ENCODE peak calls at places on chromosomes 13 and 19, in four cellular contexts. One of them, this sample, is unnamed.

GRCh38 chr13:38897521-38897920 is 93.1 kb downstream of the STOML3 start:
- DNase-seq in SK-N-SH: no peak
- DNase-seq in H1: no peak
- DNase-seq in HepG2: no peak
- DNase-seq in this sample: no peak

GRCh38 chr13:107238262-107238661 is 670.3 kb upstream of the ARGLU1 start:
- DNase-seq in SK-N-SH: no peak
- DNase-seq in H1: no peak
- DNase-seq in HepG2: no peak
- DNase-seq in this sample: no peak

GRCh38 chr19:48660854-48661731 is 11.7 kb downstream of the NTN5 start:
- DNase-seq in SK-N-SH: peak
- DNase-seq in H1: peak
- DNase-seq in HepG2: peak
- DNase-seq in this sample: peak

GRCh38 chr19:29308977-29309520 is 96.1 kb upstream of the UQCRFS1 start:
- DNase-seq in SK-N-SH: no peak
- DNase-seq in H1: peak
- DNase-seq in HepG2: no peak
- DNase-seq in this sample: no peak

GRCh38 chr19:49873834-49874233 is 3.3 kb downstream of the AKT1S1 start:
- DNase-seq in SK-N-SH: no peak
- DNase-seq in H1: no peak
- DNase-seq in HepG2: no peak
- DNase-seq in this sample: no peak

GRCh38 chr13:110472904-110473563 is 88.5 kb downstream of the RAB20 start:
- DNase-seq in SK-N-SH: no peak
- DNase-seq in H1: no peak
- DNase-seq in HepG2: no peak
- DNase-seq in this sample: no peak

GRCh38 chr13:73168993-73169401 is 110.2 kb downstream of the KLF5 start:
- DNase-seq in SK-N-SH: no peak
- DNase-seq in H1: no peak
- DNase-seq in HepG2: no peak
- DNase-seq in this sample: no peak

GRCh38 chr13:61107989-61108388 is 307.7 kb downstream of the PCDH20 start:
- DNase-seq in SK-N-SH: no peak
- DNase-seq in H1: no peak
- DNase-seq in HepG2: no peak
- DNase-seq in this sample: no peak

GRCh38 chr19:1725100-1726064 is 27.9 kb upstream of the ONECUT3 start:
- DNase-seq in SK-N-SH: peak
- DNase-seq in H1: peak
- DNase-seq in HepG2: peak
- DNase-seq in this sample: peak

GRCh38 chr19:5827891-5828660 is 11.4 kb downstream of the FUT6 start:
- DNase-seq in SK-N-SH: peak
- DNase-seq in H1: peak
- DNase-seq in HepG2: peak
- DNase-seq in this sample: no peak

GRCh38 chr19:7715671-7716070 is 13.7 kb upstream of the FCER2 start:
- DNase-seq in SK-N-SH: no peak
- DNase-seq in H1: no peak
- DNase-seq in HepG2: no peak
- DNase-seq in this sample: no peak

GRCh38 chr13:44806841-44807240 is 182.4 kb downstream of the NUFIP1 start:
- DNase-seq in SK-N-SH: no peak
- DNase-seq in H1: no peak
- DNase-seq in HepG2: no peak
- DNase-seq in this sample: no peak

GRCh38 chr19:12938536-12939291 is at the start of gene CALR:
- DNase-seq in SK-N-SH: no peak
- DNase-seq in H1: no peak
- DNase-seq in HepG2: no peak
- DNase-seq in this sample: peak

GRCh38 chr19:47225746-47226425 is 5.1 kb downstream of the BBC3 start:
- DNase-seq in SK-N-SH: peak
- DNase-seq in H1: peak
- DNase-seq in HepG2: peak
- DNase-seq in this sample: peak

GRCh38 chr13:38888309-38888708 is 102.3 kb downstream of the STOML3 start:
- DNase-seq in SK-N-SH: no peak
- DNase-seq in H1: no peak
- DNase-seq in HepG2: no peak
- DNase-seq in this sample: no peak

GRCh38 chr19:48806518-48806817 is 4.4 kb downstream of the BCAT2 start:
- DNase-seq in SK-N-SH: peak
- DNase-seq in H1: peak
- DNase-seq in HepG2: no peak
- DNase-seq in this sample: peak

GRCh38 chr13:36819811-36820140 is 754 bp downstream of the RFXAP start:
- DNase-seq in SK-N-SH: no peak
- DNase-seq in H1: no peak
- DNase-seq in HepG2: no peak
- DNase-seq in this sample: no peak

GRCh38 chr19:42143341-42144234 is 11.3 kb upstream of the POU2F2 start:
- DNase-seq in SK-N-SH: no peak
- DNase-seq in H1: peak
- DNase-seq in HepG2: no peak
- DNase-seq in this sample: peak

GRCh38 chr19:35746556-35746955 is 1.1 kb downstream of the PSENEN start:
- DNase-seq in SK-N-SH: no peak
- DNase-seq in H1: no peak
- DNase-seq in HepG2: no peak
- DNase-seq in this sample: no peak

GRCh38 chr13:48559638-48560320 is 26.9 kb upstream of the RCBTB2 start:
- DNase-seq in SK-N-SH: no peak
- DNase-seq in H1: no peak
- DNase-seq in HepG2: no peak
- DNase-seq in this sample: no peak

GRCh38 chr19:4597975-4598671 is 38.6 kb upstream of the SEMA6B start:
- DNase-seq in SK-N-SH: peak
- DNase-seq in H1: peak
- DNase-seq in HepG2: no peak
- DNase-seq in this sample: peak

GRCh38 chr19:40982594-40983101 is 8.4 kb upstream of the CYP2B6 start:
- DNase-seq in SK-N-SH: no peak
- DNase-seq in H1: peak
- DNase-seq in HepG2: no peak
- DNase-seq in this sample: no peak

GRCh38 chr13:44516771-44517170 is 59.4 kb downstream of the TSC22D1 start:
- DNase-seq in SK-N-SH: no peak
- DNase-seq in H1: no peak
- DNase-seq in HepG2: no peak
- DNase-seq in this sample: no peak

GRCh38 chr13:26872444-26873173 is 112.0 kb upstream of the GPR12 start:
- DNase-seq in SK-N-SH: peak
- DNase-seq in H1: peak
- DNase-seq in HepG2: peak
- DNase-seq in this sample: peak

GRCh38 chr19:5131866-5132561 is 163.1 kb downstream of the KDM4B start:
- DNase-seq in SK-N-SH: no peak
- DNase-seq in H1: no peak
- DNase-seq in HepG2: no peak
- DNase-seq in this sample: peak

GRCh38 chr13:74696148-74696922 is 562.1 kb upstream of the KLF12 start:
- DNase-seq in SK-N-SH: no peak
- DNase-seq in H1: no peak
- DNase-seq in HepG2: no peak
- DNase-seq in this sample: no peak

GRCh38 chr13:74695021-74695800 is 561.0 kb upstream of the KLF12 start:
- DNase-seq in SK-N-SH: no peak
- DNase-seq in H1: no peak
- DNase-seq in HepG2: no peak
- DNase-seq in this sample: no peak
- TF ChIP-seq JUND in SK-N-SH: no peak
- TF ChIP-seq JUND in H1: no peak
- TF ChIP-seq JUND in HepG2: no peak
- TF ChIP-seq JUND in this sample: no peak

DNA sequence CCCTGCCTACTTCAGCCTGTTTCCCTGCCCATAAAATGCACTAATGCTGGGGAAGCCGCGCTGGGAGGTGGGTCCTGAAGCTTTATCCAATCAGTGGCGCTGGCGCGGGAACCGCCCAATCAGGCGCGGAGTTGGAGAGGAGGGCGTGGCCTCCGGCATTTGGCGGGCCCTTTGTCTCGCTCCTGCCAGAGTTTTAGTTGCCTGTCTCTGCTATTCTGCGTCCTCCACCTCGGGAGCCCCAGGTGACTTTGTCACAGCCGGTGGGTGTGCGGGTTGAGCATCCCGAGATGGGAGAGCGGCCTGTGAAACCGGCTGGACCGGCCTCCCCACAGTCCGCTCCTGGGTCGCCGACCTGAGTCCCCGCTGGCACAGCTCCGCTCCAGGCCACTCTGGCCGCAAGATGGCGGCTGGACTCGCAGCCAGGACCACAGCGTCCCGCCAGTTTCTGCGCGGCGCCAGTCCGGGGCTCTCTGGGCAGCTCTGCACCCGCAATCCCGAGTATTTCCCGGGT is 30.7 kb upstream of the ZNF429 start:
- DNase-seq in SK-N-SH: peak
- DNase-seq in H1: no peak
- DNase-seq in HepG2: no peak
- DNase-seq in this sample: peak
- TF ChIP-seq JUND in SK-N-SH: no peak
- TF ChIP-seq JUND in H1: no peak
- TF ChIP-seq JUND in HepG2: no peak
- TF ChIP-seq JUND in this sample: no peak

GRCh38 chr13:29104461-29104860 is 284.3 kb downstream of the MTUS2 start:
- DNase-seq in SK-N-SH: no peak
- DNase-seq in H1: no peak
- DNase-seq in HepG2: no peak
- DNase-seq in this sample: no peak

GRCh38 chr13:29103036-29103800 is 283.1 kb downstream of the MTUS2 start:
- DNase-seq in SK-N-SH: no peak
- DNase-seq in H1: no peak
- DNase-seq in HepG2: no peak
- DNase-seq in this sample: no peak

GRCh38 chr13:29099781-29100406 is 279.8 kb downstream of the MTUS2 start:
- DNase-seq in SK-N-SH: no peak
- DNase-seq in H1: no peak
- DNase-seq in HepG2: no peak
- DNase-seq in this sample: no peak

GRCh38 chr13:29100739-29101138 is 280.6 kb downstream of the MTUS2 start:
- DNase-seq in SK-N-SH: no peak
- DNase-seq in H1: no peak
- DNase-seq in HepG2: no peak
- DNase-seq in this sample: peak

GRCh38 chr13:29101404-29101803 is 281.3 kb downstream of the MTUS2 start:
- DNase-seq in SK-N-SH: no peak
- DNase-seq in H1: no peak
- DNase-seq in HepG2: no peak
- DNase-seq in this sample: no peak
- TF ChIP-seq JUND in SK-N-SH: no peak
- TF ChIP-seq JUND in H1: no peak
- TF ChIP-seq JUND in HepG2: no peak
- TF ChIP-seq JUND in this sample: no peak

GRCh38 chr19:10503002-10503789 is at the start of gene KEAP1:
- DNase-seq in SK-N-SH: peak
- DNase-seq in H1: peak
- DNase-seq in HepG2: peak
- DNase-seq in this sample: no peak
- TF ChIP-seq JUND in SK-N-SH: no peak
- TF ChIP-seq JUND in H1: no peak
- TF ChIP-seq JUND in HepG2: peak
- TF ChIP-seq JUND in this sample: no peak

GRCh38 chr19:20661150-20661819 is at the start of gene ZNF626:
- DNase-seq in SK-N-SH: peak
- DNase-seq in H1: peak
- DNase-seq in HepG2: peak
- DNase-seq in this sample: peak
- TF ChIP-seq JUND in SK-N-SH: no peak
- TF ChIP-seq JUND in H1: no peak
- TF ChIP-seq JUND in HepG2: no peak
- TF ChIP-seq JUND in this sample: no peak

This sample was measured in T47D.